ENCODE peak calls at places on chromosomes 7 and 10, in seven cellular contexts. C is ACHN; M is dermis blood vessel endothelial cell; X is stimulated activated CD4-positive, alpha-beta T cell treated with anti-CD3 and anti-CD28 coated beads, Interleukin-4, amount 100 ng/mL, for 1 hour; B is HT1080; Y is psoas muscle; R is GM12865. O is an unnamed sample.

GRCh38 chr7:123417580-123417979 is 116.8 kb downstream of the IQUB start:
- DNase-seq in R (no peak), B (no peak), Y (no peak), X (no peak), C (no peak), M (no peak), O (no peak)

GRCh38 chr10:340646-341045 is 205.4 kb downstream of the ZMYND11 start:
- DNase-seq in Y (no peak), X (no peak), B (no peak), M (no peak), C (no peak), R (no peak), O (no peak)

GRCh38 chr7:1571261-1571650 is 1.4 kb upstream of the PSMG3 start:
- DNase-seq in Y (peak), C (no peak), M (peak), R (no peak), B (no peak), X (no peak), O (peak)

GRCh38 chr7:37333075-37333474 is 115.6 kb downstream of the ELMO1 start:
- DNase-seq in M (peak), C (no peak), Y (no peak), R (no peak), B (peak), X (no peak), O (no peak)

GRCh38 chr10:129870926-129871660 is 93.0 kb downstream of the EBF3 start:
- DNase-seq in Y (peak), M (no peak), X (no peak), B (no peak), R (no peak), C (no peak), O (no peak)

GRCh38 chr10:11073410-11073809 is 55.7 kb downstream of the CELF2 start:
- DNase-seq in R (peak), M (no peak), C (no peak), B (no peak), Y (no peak), X (no peak), O (no peak)

GRCh38 chr7:150307129-150307528 is 16.0 kb upstream of the LRRC61 start:
- DNase-seq in C (peak), M (no peak), Y (no peak), X (no peak), B (no peak), R (no peak), O (no peak)

GRCh38 chr10:130479146-130479545 is 343.0 kb downstream of the GLRX3 start:
- DNase-seq in C (no peak), X (no peak), Y (no peak), B (no peak), R (no peak), M (no peak), O (no peak)

GRCh38 chr10:132684164-132684891 is 101.6 kb downstream of the NKX6-2 start:
- DNase-seq in B (peak), Y (peak), C (peak), M (peak), X (peak), R (no peak), O (peak)

GRCh38 chr10:76428541-76429330 is 997.3 kb downstream of the LRMDA start:
- DNase-seq in R (no peak), Y (no peak), M (no peak), B (peak), C (peak), X (no peak), O (peak)

GRCh38 chr10:68501691-68502090 is 25.6 kb downstream of the SLC25A16 start:
- DNase-seq in C (no peak), X (no peak), Y (no peak), M (no peak), B (no peak), R (no peak), O (no peak)

GRCh38 chr7:27535795-27536194 is 126.9 kb downstream of the HIBADH start:
- DNase-seq in C (no peak), M (no peak), R (no peak), B (no peak), X (no peak), Y (no peak), O (no peak)

GRCh38 chr10:69439350-69439739 is 11.9 kb upstream of the TSPAN15 start:
- DNase-seq in C (peak), M (no peak), X (no peak), B (peak), R (no peak), Y (peak), O (no peak)

GRCh38 chr7:45978010-45978681 is 57.1 kb upstream of the IGFBP3 start:
- DNase-seq in C (peak), M (peak), X (no peak), B (peak), Y (no peak), R (peak), O (peak)

GRCh38 chr10:101893510-101894120 is 50.0 kb upstream of the KCNIP2 start:
- DNase-seq in B (no peak), X (no peak), R (no peak), M (no peak), Y (no peak), C (no peak), O (no peak)

GRCh38 chr7:106031271-106032029 is 68.4 kb downstream of the CDHR3 start:
- DNase-seq in B (no peak), M (peak), C (no peak), R (no peak), Y (no peak), X (no peak), O (no peak)

GRCh38 chr7:127844707-127845331 is 186.4 kb downstream of the LRRC4 start:
- DNase-seq in M (peak), C (peak), Y (peak), R (no peak), X (no peak), B (peak), O (no peak)

GRCh38 chr10:7795605-7796004 is 7.6 kb downstream of the ATP5F1C start:
- DNase-seq in X (no peak), C (no peak), B (peak), M (peak), Y (no peak), R (no peak), O (no peak)

GRCh38 chr10:58438986-58439385 is 53.8 kb downstream of the TFAM start:
- DNase-seq in C (no peak), Y (no peak), R (no peak), M (no peak), X (no peak), B (no peak), O (no peak)

GRCh38 chr10:130717088-130717487 is 580.9 kb downstream of the GLRX3 start:
- DNase-seq in C (no peak), M (no peak), R (no peak), B (no peak), Y (no peak), X (no peak), O (no peak)

GRCh38 chr7:120724448-120724847 is 133.5 kb downstream of the TSPAN12 start:
- DNase-seq in R (no peak), C (no peak), B (no peak), Y (no peak), M (no peak), X (no peak), O (no peak)

GRCh38 chr7:66736892-66737291 is 3.6 kb upstream of the RABGEF1 start:
- DNase-seq in C (no peak), Y (no peak), M (no peak), X (no peak), B (no peak), R (no peak), O (no peak)

GRCh38 chr10:81838950-81839349 is 36.0 kb upstream of the NRG3 start:
- DNase-seq in C (peak), B (no peak), X (no peak), M (no peak), R (no peak), Y (no peak), O (no peak)

GRCh38 chr10:12397931-12398330 is 48.6 kb downstream of the CAMK1D start:
- DNase-seq in Y (no peak), X (no peak), C (no peak), M (no peak), R (no peak), B (no peak), O (no peak)

GRCh38 chr7:326845-327304 is 36.9 kb downstream of the FOXL3 start:
- DNase-seq in X (no peak), C (no peak), B (no peak), M (peak), Y (peak), R (no peak), O (no peak)

GRCh38 chr7:1169409-1170368 is 9.7 kb upstream of the ZFAND2A start:
- DNase-seq in C (peak), Y (peak), X (peak), M (peak), B (no peak), R (peak), O (no peak)

GRCh38 chr10:76318171-76318570 is 886.7 kb downstream of the LRMDA start:
- DNase-seq in R (no peak), X (no peak), C (no peak), B (no peak), Y (no peak), M (no peak), O (no peak)

GRCh38 chr10:69960606-69961167 is 92.0 kb upstream of the MACROH2A2 start:
- DNase-seq in C (no peak), Y (no peak), R (no peak), X (no peak), B (no peak), M (no peak), O (no peak)

GRCh38 chr10:124237282-124237975 is 144.0 kb upstream of the CHST15 start:
- DNase-seq in C (no peak), R (no peak), Y (no peak), M (no peak), X (no peak), B (no peak), O (no peak)

GRCh38 chr7:130435455-130435854 is 5.4 kb downstream of the CEP41 start:
- DNase-seq in M (no peak), R (no peak), C (no peak), Y (no peak), X (no peak), B (no peak), O (no peak)

GRCh38 chr10:126997801-126998590 is 92.8 kb downstream of the DOCK1 start:
- DNase-seq in Y (no peak), R (no peak), C (no peak), B (no peak), M (no peak), X (no peak), O (no peak)

GRCh38 chr10:86085686-86086085 is 280.9 kb downstream of the GRID1 start:
- DNase-seq in M (no peak), X (no peak), Y (no peak), R (no peak), B (no peak), C (no peak), O (no peak)

GRCh38 chr7:27767374-27767773 is 27.4 kb downstream of the TAX1BP1 start:
- DNase-seq in B (no peak), M (no peak), X (no peak), C (no peak), R (no peak), Y (no peak), O (no peak)

GRCh38 chr10:131971591-131971990 is 10.1 kb downstream of the BNIP3 start:
- DNase-seq in X (no peak), Y (no peak), M (no peak), C (no peak), R (no peak), B (no peak), O (no peak)

GRCh38 chr10:46552526-46553237 is 3.8 kb downstream of the GPRIN2 start:
- DNase-seq in B (no peak), M (no peak), C (no peak), Y (peak), X (no peak), R (no peak), O (no peak)

O was measured in RKO.